ENCODE peak calls at places on chromosome 6, in five cellular contexts. One of them, this sample, is unnamed.

GRCh38 chr6:67248077-67248476 is 1387.0 kb upstream of the ADGRB3 start:
- DNase-seq in stimulated activated CD8-positive, alpha-beta memory T cell treated with anti-CD3 and anti-CD28 coated beads, Interleukin-7, amount 100 ng/mL, for 1 hour: no peak
- DNase-seq in left ventricle myocardium inferior: no peak
- DNase-seq in mucosa of gallbladder: no peak
- DNase-seq in stimulated activated naive B cell treated with anti-CD40 and anti-IgM and Interleukin-4, amounts not matched to agents 10 μg/mL and 1 μg/mL and 100 μg/mL, for 72 hours: no peak
- DNase-seq in this sample: no peak

GRCh38 chr6:93418448-93419303 is 683 bp downstream of the EPHA7 start:
- DNase-seq in left ventricle myocardium inferior: peak
- DNase-seq in mucosa of gallbladder: peak
- DNase-seq in stimulated activated naive B cell treated with anti-CD40 and anti-IgM and Interleukin-4, amounts not matched to agents 10 μg/mL and 1 μg/mL and 100 μg/mL, for 72 hours: no peak
- DNase-seq in stimulated activated CD8-positive, alpha-beta memory T cell treated with anti-CD3 and anti-CD28 coated beads, Interleukin-7, amount 100 ng/mL, for 1 hour: no peak
- DNase-seq in this sample: no peak

GRCh38 chr6:163427498-163428254 is 13.2 kb downstream of the QKI start:
- DNase-seq in stimulated activated CD8-positive, alpha-beta memory T cell treated with anti-CD3 and anti-CD28 coated beads, Interleukin-7, amount 100 ng/mL, for 1 hour: no peak
- DNase-seq in left ventricle myocardium inferior: no peak
- DNase-seq in stimulated activated naive B cell treated with anti-CD40 and anti-IgM and Interleukin-4, amounts not matched to agents 10 μg/mL and 1 μg/mL and 100 μg/mL, for 72 hours: no peak
- DNase-seq in mucosa of gallbladder: no peak
- DNase-seq in this sample: no peak

GRCh38 chr6:131966443-131966842 is 15.3 kb upstream of the CCN2 start:
- DNase-seq in left ventricle myocardium inferior: no peak
- DNase-seq in stimulated activated CD8-positive, alpha-beta memory T cell treated with anti-CD3 and anti-CD28 coated beads, Interleukin-7, amount 100 ng/mL, for 1 hour: no peak
- DNase-seq in stimulated activated naive B cell treated with anti-CD40 and anti-IgM and Interleukin-4, amounts not matched to agents 10 μg/mL and 1 μg/mL and 100 μg/mL, for 72 hours: no peak
- DNase-seq in mucosa of gallbladder: no peak
- DNase-seq in this sample: no peak

GRCh38 chr6:32692019-32692418 is 25.6 kb upstream of the HLA-DQB1 start:
- DNase-seq in left ventricle myocardium inferior: no peak
- DNase-seq in stimulated activated CD8-positive, alpha-beta memory T cell treated with anti-CD3 and anti-CD28 coated beads, Interleukin-7, amount 100 ng/mL, for 1 hour: no peak
- DNase-seq in mucosa of gallbladder: peak
- DNase-seq in stimulated activated naive B cell treated with anti-CD40 and anti-IgM and Interleukin-4, amounts not matched to agents 10 μg/mL and 1 μg/mL and 100 μg/mL, for 72 hours: peak
- DNase-seq in this sample: peak

GRCh38 chr6:31689249-31690110 is 8.6 kb upstream of the LY6G5C start:
- DNase-seq in mucosa of gallbladder: no peak
- DNase-seq in stimulated activated CD8-positive, alpha-beta memory T cell treated with anti-CD3 and anti-CD28 coated beads, Interleukin-7, amount 100 ng/mL, for 1 hour: no peak
- DNase-seq in stimulated activated naive B cell treated with anti-CD40 and anti-IgM and Interleukin-4, amounts not matched to agents 10 μg/mL and 1 μg/mL and 100 μg/mL, for 72 hours: no peak
- DNase-seq in left ventricle myocardium inferior: no peak
- DNase-seq in this sample: no peak

GRCh38 chr6:84260926-84261325 is 33.5 kb upstream of the CEP162 start:
- DNase-seq in mucosa of gallbladder: no peak
- DNase-seq in stimulated activated CD8-positive, alpha-beta memory T cell treated with anti-CD3 and anti-CD28 coated beads, Interleukin-7, amount 100 ng/mL, for 1 hour: no peak
- DNase-seq in left ventricle myocardium inferior: no peak
- DNase-seq in stimulated activated naive B cell treated with anti-CD40 and anti-IgM and Interleukin-4, amounts not matched to agents 10 μg/mL and 1 μg/mL and 100 μg/mL, for 72 hours: no peak
- DNase-seq in this sample: no peak

GRCh38 chr6:150001295-150001990 is 23.9 kb downstream of the RAET1L start:
- DNase-seq in mucosa of gallbladder: no peak
- DNase-seq in stimulated activated naive B cell treated with anti-CD40 and anti-IgM and Interleukin-4, amounts not matched to agents 10 μg/mL and 1 μg/mL and 100 μg/mL, for 72 hours: peak
- DNase-seq in stimulated activated CD8-positive, alpha-beta memory T cell treated with anti-CD3 and anti-CD28 coated beads, Interleukin-7, amount 100 ng/mL, for 1 hour: no peak
- DNase-seq in left ventricle myocardium inferior: no peak
- DNase-seq in this sample: peak

GRCh38 chr6:37913210-37913609 is 93.7 kb downstream of the ZFAND3 start:
- DNase-seq in left ventricle myocardium inferior: no peak
- DNase-seq in stimulated activated CD8-positive, alpha-beta memory T cell treated with anti-CD3 and anti-CD28 coated beads, Interleukin-7, amount 100 ng/mL, for 1 hour: no peak
- DNase-seq in mucosa of gallbladder: no peak
- DNase-seq in stimulated activated naive B cell treated with anti-CD40 and anti-IgM and Interleukin-4, amounts not matched to agents 10 μg/mL and 1 μg/mL and 100 μg/mL, for 72 hours: no peak
- DNase-seq in this sample: no peak

GRCh38 chr6:25971187-25971811 is 8.7 kb downstream of the TRIM38 start:
- DNase-seq in stimulated activated CD8-positive, alpha-beta memory T cell treated with anti-CD3 and anti-CD28 coated beads, Interleukin-7, amount 100 ng/mL, for 1 hour: no peak
- DNase-seq in stimulated activated naive B cell treated with anti-CD40 and anti-IgM and Interleukin-4, amounts not matched to agents 10 μg/mL and 1 μg/mL and 100 μg/mL, for 72 hours: no peak
- DNase-seq in mucosa of gallbladder: peak
- DNase-seq in left ventricle myocardium inferior: no peak
- DNase-seq in this sample: no peak

GRCh38 chr6:89763550-89763949 is 56.0 kb downstream of the MDN1 start:
- DNase-seq in mucosa of gallbladder: no peak
- DNase-seq in stimulated activated naive B cell treated with anti-CD40 and anti-IgM and Interleukin-4, amounts not matched to agents 10 μg/mL and 1 μg/mL and 100 μg/mL, for 72 hours: no peak
- DNase-seq in stimulated activated CD8-positive, alpha-beta memory T cell treated with anti-CD3 and anti-CD28 coated beads, Interleukin-7, amount 100 ng/mL, for 1 hour: no peak
- DNase-seq in left ventricle myocardium inferior: no peak
- DNase-seq in this sample: no peak

GRCh38 chr6:3230275-3231212 is 3.1 kb upstream of the TUBB2B start:
- DNase-seq in stimulated activated naive B cell treated with anti-CD40 and anti-IgM and Interleukin-4, amounts not matched to agents 10 μg/mL and 1 μg/mL and 100 μg/mL, for 72 hours: no peak
- DNase-seq in stimulated activated CD8-positive, alpha-beta memory T cell treated with anti-CD3 and anti-CD28 coated beads, Interleukin-7, amount 100 ng/mL, for 1 hour: no peak
- DNase-seq in mucosa of gallbladder: no peak
- DNase-seq in left ventricle myocardium inferior: no peak
- DNase-seq in this sample: no peak

GRCh38 chr6:19416811-19417210 is 420.4 kb upstream of the ID4 start:
- DNase-seq in left ventricle myocardium inferior: no peak
- DNase-seq in mucosa of gallbladder: no peak
- DNase-seq in stimulated activated CD8-positive, alpha-beta memory T cell treated with anti-CD3 and anti-CD28 coated beads, Interleukin-7, amount 100 ng/mL, for 1 hour: no peak
- DNase-seq in stimulated activated naive B cell treated with anti-CD40 and anti-IgM and Interleukin-4, amounts not matched to agents 10 μg/mL and 1 μg/mL and 100 μg/mL, for 72 hours: no peak
- DNase-seq in this sample: no peak

GRCh38 chr6:122609881-122610689 is at the start of gene PKIB:
- DNase-seq in mucosa of gallbladder: peak
- DNase-seq in stimulated activated CD8-positive, alpha-beta memory T cell treated with anti-CD3 and anti-CD28 coated beads, Interleukin-7, amount 100 ng/mL, for 1 hour: no peak
- DNase-seq in left ventricle myocardium inferior: peak
- DNase-seq in stimulated activated naive B cell treated with anti-CD40 and anti-IgM and Interleukin-4, amounts not matched to agents 10 μg/mL and 1 μg/mL and 100 μg/mL, for 72 hours: peak
- DNase-seq in this sample: no peak

GRCh38 chr6:37587776-37588744 is 88.4 kb upstream of the CCDC167 start:
- DNase-seq in mucosa of gallbladder: no peak
- DNase-seq in stimulated activated CD8-positive, alpha-beta memory T cell treated with anti-CD3 and anti-CD28 coated beads, Interleukin-7, amount 100 ng/mL, for 1 hour: no peak
- DNase-seq in left ventricle myocardium inferior: no peak
- DNase-seq in stimulated activated naive B cell treated with anti-CD40 and anti-IgM and Interleukin-4, amounts not matched to agents 10 μg/mL and 1 μg/mL and 100 μg/mL, for 72 hours: no peak
- DNase-seq in this sample: no peak

This sample was measured in NK-92 treated with Interleukin-12 subunit alpha and Interleukin-12 subunit beta, amount 100 ng/mL, for 24 hours.